ENCODE peak calls at places on chromosomes 4 and X, in four cellular contexts. E, A, G and F are unnamed samples.
A peak's percentile ranks its signal among the peaks of the same experiment; 100 is the strongest.

GRCh38 chr4:136867465-136867864 is 664.8 kb downstream of the PCDH18 start:
- DNase-seq in E (no peak), A (no peak), G (no peak), F (no peak)

GRCh38 chr4:177484613-177485021 is 42.4 kb upstream of the AGA start:
- DNase-seq in E (peak; percentile 17), A (no peak), G (no peak), F (no peak)

GRCh38 chr4:150056569-150056968 is 21.7 kb upstream of the DCLK2 start:
- DNase-seq in E (no peak), A (no peak), G (no peak), F (no peak)

GRCh38 chrX:118974088-118974907 is at the start of gene LONRF3:
- DNase-seq in E (peak; percentile 58), A (peak; percentile 38), G (peak; percentile 39), F (no peak)

GRCh38 chr4:12787261-12787660 is 696.9 kb downstream of the RAB28 start:
- DNase-seq in E (no peak), A (no peak), G (no peak), F (no peak)

GRCh38 chr4:92183825-92184224 is 119.9 kb upstream of the GRID2 start:
- DNase-seq in E (no peak), A (peak; percentile 3), G (no peak), F (no peak)

GRCh38 chr4:139622856-139623255 is 42.8 kb upstream of the MGST2 start:
- DNase-seq in E (no peak), A (no peak), G (no peak), F (no peak)

GRCh38 chr4:26441110-26441509 is 49.2 kb downstream of the CCKAR start:
- DNase-seq in E (peak; percentile 10), A (no peak), G (no peak), F (no peak)

GRCh38 chr4:150126201-150126879 is 48.1 kb downstream of the DCLK2 start:
- DNase-seq in E (no peak), A (no peak), G (no peak), F (no peak)

GRCh38 chrX:38232287-38232686 is 11.6 kb upstream of the SRPX start:
- DNase-seq in E (no peak), A (no peak), G (no peak), F (no peak)

GRCh38 chr4:176849076-176849475 is 56.4 kb upstream of the VEGFC start:
- DNase-seq in E (no peak), A (no peak), G (no peak), F (no peak)

GRCh38 chr4:132266374-132266773 is 882.7 kb upstream of the PCDH10 start:
- DNase-seq in E (no peak), A (no peak), G (no peak), F (no peak)

GRCh38 chr4:129972257-129972656 is 876.3 kb downstream of the C4orf33 start:
- DNase-seq in E (no peak), A (no peak), G (no peak), F (no peak)

GRCh38 chrX:110216027-110216426 is 101.9 kb downstream of the AMMECR1 start:
- DNase-seq in E (no peak), A (no peak), G (no peak), F (no peak)

GRCh38 chr4:125750827-125751466 is 436.2 kb downstream of the FAT4 start:
- DNase-seq in E (peak; percentile 23), A (no peak), G (peak; percentile 29), F (peak; percentile 16)

GRCh38 chr4:125744891-125745364 is 430.2 kb downstream of the FAT4 start:
- DNase-seq in E (no peak), A (no peak), G (no peak), F (no peak)

GRCh38 chr4:125749354-125749753 is 434.6 kb downstream of the FAT4 start:
- DNase-seq in E (no peak), A (no peak), G (no peak), F (no peak)

DNA sequence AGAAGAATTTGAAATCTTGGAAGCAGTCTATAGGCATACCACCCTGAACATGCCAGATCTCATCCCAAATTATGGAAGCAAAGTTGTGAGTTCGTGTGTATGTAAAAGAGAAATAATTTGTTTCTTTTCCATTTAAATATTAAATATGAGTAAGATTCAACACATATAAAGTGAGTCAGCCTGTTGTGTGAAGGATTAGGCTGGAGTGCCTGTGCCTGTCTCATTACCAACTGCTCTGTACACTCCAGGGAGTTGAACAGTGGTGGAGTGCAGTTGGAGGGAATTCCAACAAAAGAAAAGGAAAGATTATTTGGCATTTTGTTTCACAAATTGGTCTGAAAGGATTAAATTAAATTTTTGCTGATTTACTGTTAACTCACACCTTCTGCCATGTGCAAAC is 435.6 kb downstream of the FAT4 start:
- DNase-seq in E (no peak), A (no peak), G (no peak), F (no peak)
- TF ChIP-seq FOXM1 in E (no peak), A (no peak), G (no peak), F (no peak)

GRCh38 chr4:56142088-56142487 is 193.3 kb downstream of the CEP135 start:
- DNase-seq in E (no peak), A (no peak), G (no peak), F (no peak)

GRCh38 chr4:56134272-56134671 is 185.5 kb downstream of the CEP135 start:
- DNase-seq in E (peak; percentile 68), A (no peak), G (no peak), F (no peak)

DNA sequence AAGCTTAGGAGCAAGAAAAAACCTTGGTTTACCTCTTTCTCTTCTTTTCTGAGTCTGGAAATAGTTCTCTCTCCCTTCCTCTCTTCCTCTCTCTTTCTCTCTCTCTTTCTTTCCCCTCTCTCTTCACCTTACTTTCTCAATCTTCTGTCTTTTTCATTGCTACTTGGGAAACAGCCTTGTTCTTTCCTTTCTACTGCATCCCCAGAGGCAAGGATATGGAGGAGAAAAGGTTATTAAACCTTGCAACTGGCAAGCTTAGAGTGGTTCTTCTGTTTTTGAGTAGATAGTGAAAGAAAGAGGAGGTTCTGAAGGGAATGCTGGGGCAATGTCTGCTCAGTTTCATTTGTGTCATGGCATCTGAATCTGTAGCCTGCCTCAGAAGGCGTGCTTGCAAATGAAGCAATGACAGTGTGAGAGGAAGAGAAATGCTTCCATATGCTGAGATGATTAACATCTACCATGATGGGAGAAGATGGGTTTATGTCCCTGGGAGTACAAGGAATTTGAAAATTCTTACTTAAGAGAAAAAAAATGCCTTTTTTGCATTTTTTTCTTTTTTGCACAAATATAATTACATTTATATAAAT is 190.6 kb downstream of the CEP135 start:
- DNase-seq in E (no peak), A (no peak), G (no peak), F (no peak)
- TF ChIP-seq FOXM1 in E (no peak), A (no peak), G (no peak), F (no peak)

DNA sequence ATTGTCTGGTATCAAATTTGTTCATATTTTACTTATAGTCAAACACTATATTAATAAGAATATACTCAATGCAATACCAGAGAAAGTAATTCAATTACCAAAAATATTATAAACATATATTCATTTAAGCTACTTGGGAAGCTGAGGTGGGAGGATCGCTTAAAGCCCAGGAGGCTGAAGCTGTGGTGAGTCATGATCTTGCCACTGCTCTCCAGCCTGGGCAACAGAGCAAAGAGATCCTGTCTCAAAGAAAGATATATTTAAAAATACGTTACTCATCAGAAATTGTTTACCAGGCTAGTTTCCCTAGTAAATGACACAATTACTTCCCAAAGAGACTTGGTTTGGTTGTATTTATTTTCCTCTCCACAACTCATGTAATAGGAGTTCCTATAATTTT is 433.6 kb downstream of the GASK1B start:
- DNase-seq in E (no peak), A (no peak), G (no peak), F (no peak)
- TF ChIP-seq FOXM1 in E (no peak), A (no peak), G (no peak), F (no peak)

DNA sequence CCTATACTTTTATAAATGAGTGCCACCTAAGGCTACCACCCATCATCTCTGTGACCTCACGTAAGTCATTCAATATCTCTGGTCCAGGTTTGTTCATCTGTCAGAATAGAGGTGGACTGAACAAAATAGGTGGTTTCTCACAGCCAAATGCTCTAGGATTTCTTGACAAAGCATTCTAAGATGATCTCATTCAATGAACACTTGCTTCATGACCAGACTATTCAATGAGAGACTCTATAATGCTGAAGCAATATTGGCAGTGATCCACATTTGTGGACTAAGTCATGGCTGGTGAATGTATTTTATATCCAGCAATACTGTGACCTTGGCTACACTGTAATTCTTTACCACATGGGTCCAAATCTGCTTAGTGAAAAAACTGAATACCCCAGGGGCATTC is 37.9 kb downstream of the LDB2 start:
- DNase-seq in E (no peak), A (no peak), G (no peak), F (no peak)
- TF ChIP-seq FOXM1 in E (no peak), A (no peak), G (no peak), F (no peak)